ENCODE peak calls at places on chromosomes 5 and 9, in ten cellular contexts. Q is GM23248; A is mesendoderm; J is Caco-2; T is BE2C; E is CD8-positive, alpha-beta T cell; P is K562; F is stomach; K is fibroblast of the aortic adventitia; M is choroid plexus epithelial cell. O is an unnamed sample.

GRCh38 chr9:74951725-74952151 is 974 bp downstream of the C9orf40 start:
- DNase-seq in Q (peak), A (peak), J (peak), T (peak), E (peak), P (no peak), F (peak), K (peak), M (peak), O (no peak)

GRCh38 chr5:13944564-13945195 is at the start of gene DNAH5:
- DNase-seq in Q (peak), A (no peak), J (no peak), T (no peak), E (no peak), P (no peak), F (no peak), K (no peak), M (no peak), O (no peak)

GRCh38 chr5:77844408-77845272 is 68.5 kb upstream of the TBCA start:
- DNase-seq in Q (peak), A (peak), J (no peak), T (no peak), E (no peak), P (no peak), F (no peak), K (peak), M (peak), O (no peak)

GRCh38 chr9:112680731-112681402 is 37.0 kb downstream of the INIP start:
- DNase-seq in Q (no peak), A (peak), J (peak), T (no peak), E (no peak), P (no peak), F (no peak), K (no peak), M (no peak), O (no peak)

GRCh38 chr9:129198737-129199435 is 20.8 kb upstream of the IER5L start:
- DNase-seq in Q (no peak), A (peak), J (no peak), T (no peak), E (no peak), P (no peak), F (no peak), K (no peak), M (no peak), O (no peak)

GRCh38 chr9:85524531-85524930 is 217.2 kb downstream of the AGTPBP1 start:
- DNase-seq in Q (no peak), A (no peak), J (no peak), T (no peak), E (no peak), P (no peak), F (no peak), K (no peak), M (no peak), O (no peak)

GRCh38 chr9:121222524-121223171 is 21.0 kb upstream of the RAB14 start:
- DNase-seq in Q (peak), A (peak), J (peak), T (peak), E (no peak), P (peak), F (no peak), K (peak), M (peak), O (peak)

GRCh38 chr5:27315541-27316282 is 277.3 kb upstream of the CDH9 start:
- DNase-seq in Q (peak), A (peak), J (no peak), T (no peak), E (no peak), P (no peak), F (no peak), K (peak), M (peak), O (no peak)

GRCh38 chr5:31753700-31754461 is 115.0 kb downstream of the PDZD2 start:
- DNase-seq in Q (no peak), A (peak), J (no peak), T (no peak), E (no peak), P (no peak), F (no peak), K (no peak), M (no peak), O (no peak)

GRCh38 chr9:122314193-122314592 is 49.5 kb downstream of the MRRF start:
- DNase-seq in Q (no peak), A (no peak), J (no peak), T (no peak), E (no peak), P (no peak), F (no peak), K (no peak), M (no peak), O (no peak)

GRCh38 chr9:137828527-137829259 is 48.9 kb upstream of the CACNA1B start:
- DNase-seq in Q (peak), A (peak), J (peak), T (no peak), E (no peak), P (peak), F (no peak), K (peak), M (peak), O (peak)

GRCh38 chr9:83977196-83977595 is 2.8 kb downstream of the HNRNPK start:
- DNase-seq in Q (no peak), A (no peak), J (no peak), T (no peak), E (no peak), P (no peak), F (no peak), K (no peak), M (no peak), O (no peak)

GRCh38 chr9:83978992-83979811 is 813 bp downstream of the HNRNPK start:
- DNase-seq in Q (peak), A (peak), J (peak), T (peak), E (peak), P (peak), F (peak), K (peak), M (peak), O (peak)

GRCh38 chr9:83979812-83980394 is at the start of gene HNRNPK:
- DNase-seq in Q (peak), A (peak), J (peak), T (peak), E (peak), P (peak), F (peak), K (peak), M (peak), O (peak)

GRCh38 chr9:83972286-83972685 is 7.7 kb downstream of the HNRNPK start:
- DNase-seq in Q (peak), A (no peak), J (no peak), T (no peak), E (no peak), P (no peak), F (no peak), K (no peak), M (peak), O (no peak)

GRCh38 chr9:83976372-83976771 is 3.6 kb downstream of the HNRNPK start:
- DNase-seq in Q (no peak), A (no peak), J (no peak), T (no peak), E (no peak), P (no peak), F (no peak), K (no peak), M (no peak), O (no peak)
- H3K4me3 ChIP-seq in Q (peak), A (no peak), J (no peak), T (no peak), E (no peak), P (no peak), F (no peak), K (no peak), M (no peak), O (no peak)

GRCh38 chr5:58759745-58760144 is 176.9 kb downstream of the RAB3C start:
- DNase-seq in Q (peak), A (no peak), J (no peak), T (no peak), E (no peak), P (no peak), F (no peak), K (peak), M (no peak), O (no peak)
- H3K4me3 ChIP-seq in Q (peak), A (no peak), J (no peak), T (peak), E (peak), P (no peak), F (peak), K (peak), M (no peak), O (no peak)

DNA sequence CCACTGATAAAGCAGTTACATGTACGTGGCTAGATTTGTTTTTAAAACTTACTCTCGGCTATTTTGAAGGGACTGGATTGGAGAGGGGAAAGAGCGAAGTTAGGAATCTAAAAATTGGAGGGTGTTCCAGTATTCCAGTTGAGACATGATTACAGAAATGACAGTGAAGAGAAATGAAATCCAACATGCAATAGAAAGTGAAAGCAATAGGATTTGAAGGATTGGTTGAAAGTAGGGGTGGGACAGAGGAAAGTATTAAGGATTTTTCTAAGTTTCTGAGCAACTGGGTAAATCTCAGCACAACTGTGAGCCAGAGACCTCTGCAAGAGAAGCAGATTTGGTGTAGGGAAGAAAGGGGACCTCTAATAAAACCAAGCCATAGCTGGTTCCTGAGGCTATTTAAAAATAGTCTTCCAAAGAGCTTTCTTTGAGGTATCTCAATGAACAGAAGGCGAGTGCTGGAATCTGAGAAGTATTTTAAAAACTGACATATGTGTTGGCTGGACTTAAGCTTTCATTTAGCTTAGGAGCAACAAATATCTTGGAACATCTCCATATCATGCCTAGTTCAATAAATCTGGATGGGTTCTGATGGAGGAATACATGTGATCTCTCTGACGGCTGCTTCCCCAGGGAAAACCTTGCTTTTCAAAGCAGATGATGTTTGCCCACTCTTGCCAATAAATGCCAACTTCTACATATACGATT is 110.4 kb upstream of the IFNK start:
- DNase-seq in Q (no peak), A (no peak), J (no peak), T (no peak), E (no peak), P (no peak), F (no peak), K (peak), M (peak), O (no peak)
- H3K4me3 ChIP-seq in Q (peak), A (no peak), J (no peak), T (no peak), E (no peak), P (no peak), F (peak), K (peak), M (peak), O (no peak)

GRCh38 chr5:139867581-139867980 is 72.0 kb downstream of the PSD2 start:
- DNase-seq in Q (no peak), A (no peak), J (no peak), T (no peak), E (no peak), P (no peak), F (no peak), K (no peak), M (no peak), O (no peak)

GRCh38 chr5:139864716-139865483 is 69.3 kb downstream of the PSD2 start:
- DNase-seq in Q (no peak), A (no peak), J (no peak), T (no peak), E (no peak), P (no peak), F (no peak), K (no peak), M (no peak), O (no peak)

GRCh38 chr5:139869042-139869790 is 73.6 kb downstream of the PSD2 start:
- DNase-seq in Q (no peak), A (no peak), J (no peak), T (no peak), E (no peak), P (no peak), F (no peak), K (no peak), M (no peak), O (no peak)

GRCh38 chr5:139863855-139864558 is 68.4 kb downstream of the PSD2 start:
- DNase-seq in Q (peak), A (peak), J (peak), T (peak), E (peak), P (peak), F (peak), K (peak), M (peak), O (peak)

GRCh38 chr5:139867109-139867508 is 71.5 kb downstream of the PSD2 start:
- DNase-seq in Q (no peak), A (no peak), J (no peak), T (no peak), E (no peak), P (no peak), F (no peak), K (no peak), M (no peak), O (no peak)
- H3K4me3 ChIP-seq in Q (no peak), A (no peak), J (no peak), T (no peak), E (no peak), P (no peak), F (no peak), K (no peak), M (no peak), O (no peak)

GRCh38 chr9:90907056-90907445 is 105.4 kb downstream of the SYK start:
- DNase-seq in Q (no peak), A (no peak), J (no peak), T (no peak), E (no peak), P (no peak), F (no peak), K (no peak), M (no peak), O (no peak)

GRCh38 chr9:90906316-90907055 is 104.9 kb downstream of the SYK start:
- DNase-seq in Q (no peak), A (no peak), J (no peak), T (no peak), E (no peak), P (no peak), F (no peak), K (no peak), M (no peak), O (no peak)

GRCh38 chr9:90905822-90906221 is 104.2 kb downstream of the SYK start:
- DNase-seq in Q (no peak), A (no peak), J (no peak), T (no peak), E (no peak), P (no peak), F (no peak), K (no peak), M (no peak), O (no peak)

GRCh38 chr9:90909225-90909624 is 107.6 kb downstream of the SYK start:
- DNase-seq in Q (no peak), A (no peak), J (no peak), T (no peak), E (no peak), P (no peak), F (no peak), K (no peak), M (no peak), O (no peak)

GRCh38 chr9:90907790-90908189 is 106.2 kb downstream of the SYK start:
- DNase-seq in Q (no peak), A (no peak), J (no peak), T (no peak), E (no peak), P (no peak), F (no peak), K (no peak), M (no peak), O (no peak)
- H3K4me3 ChIP-seq in Q (no peak), A (no peak), J (no peak), T (no peak), E (no peak), P (no peak), F (no peak), K (no peak), M (no peak), O (no peak)

GRCh38 chr5:3606121-3606831 is 10.6 kb downstream of the IRX1 start:
- DNase-seq in Q (peak), A (peak), J (no peak), T (no peak), E (no peak), P (no peak), F (no peak), K (no peak), M (no peak), O (no peak)
- H3K4me3 ChIP-seq in Q (peak), A (no peak), J (no peak), T (no peak), E (no peak), P (no peak), F (no peak), K (no peak), M (no peak), O (no peak)

DNA sequence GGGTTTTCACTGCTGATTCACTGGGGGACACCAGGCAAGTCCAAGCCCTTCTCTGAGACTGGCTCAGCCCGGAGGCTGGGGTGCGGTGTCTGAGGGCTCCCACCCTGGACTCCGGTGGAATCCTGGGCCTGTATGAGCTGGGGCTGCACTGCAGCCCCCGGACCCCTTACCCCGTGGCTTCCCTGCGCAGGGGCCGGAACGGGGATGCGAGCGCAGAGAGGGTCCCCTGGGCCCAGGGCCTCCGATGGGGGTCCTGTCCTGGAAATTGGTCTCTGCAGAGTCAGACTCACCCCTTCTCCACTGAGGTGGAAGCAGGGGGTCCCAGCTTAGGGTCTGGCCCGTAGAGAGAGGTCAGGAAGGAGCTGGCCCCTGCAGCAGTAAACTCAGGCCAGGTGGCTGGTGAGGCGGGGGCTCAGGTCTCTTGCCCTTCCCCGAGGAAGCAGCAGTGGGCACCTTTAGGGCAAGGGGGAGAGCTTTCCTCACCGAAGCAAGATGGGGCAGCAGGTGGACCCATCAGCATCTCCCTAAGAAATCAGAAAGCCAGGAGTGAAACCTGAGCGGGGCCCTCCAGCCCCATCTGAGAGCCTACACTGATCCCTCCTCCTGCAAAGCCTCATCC is 1.6 kb upstream of the VAV2 start:
- DNase-seq in Q (no peak), A (no peak), J (no peak), T (no peak), E (no peak), P (no peak), F (no peak), K (no peak), M (no peak), O (no peak)
- H3K4me3 ChIP-seq in Q (peak), A (no peak), J (peak), T (peak), E (peak), P (peak), F (peak), K (peak), M (peak), O (peak)

GRCh38 chr5:39449572-39449971 is 24.8 kb upstream of the DAB2 start:
- DNase-seq in Q (no peak), A (no peak), J (no peak), T (no peak), E (no peak), P (no peak), F (no peak), K (no peak), M (no peak), O (no peak)

GRCh38 chr5:39448504-39449128 is 23.8 kb upstream of the DAB2 start:
- DNase-seq in Q (no peak), A (no peak), J (peak), T (no peak), E (no peak), P (no peak), F (peak), K (peak), M (no peak), O (no peak)

GRCh38 chr5:39447059-39447458 is 22.3 kb upstream of the DAB2 start:
- DNase-seq in Q (peak), A (no peak), J (no peak), T (no peak), E (no peak), P (no peak), F (no peak), K (peak), M (no peak), O (no peak)

GRCh38 chr5:39446231-39446630 is 21.5 kb upstream of the DAB2 start:
- DNase-seq in Q (peak), A (no peak), J (no peak), T (no peak), E (no peak), P (no peak), F (no peak), K (no peak), M (no peak), O (no peak)

GRCh38 chr5:39447968-39448367 is 23.2 kb upstream of the DAB2 start:
- DNase-seq in Q (peak), A (no peak), J (peak), T (no peak), E (no peak), P (no peak), F (no peak), K (peak), M (no peak), O (no peak)
- H3K4me3 ChIP-seq in Q (no peak), A (no peak), J (no peak), T (no peak), E (no peak), P (no peak), F (no peak), K (no peak), M (no peak), O (no peak)

DNA sequence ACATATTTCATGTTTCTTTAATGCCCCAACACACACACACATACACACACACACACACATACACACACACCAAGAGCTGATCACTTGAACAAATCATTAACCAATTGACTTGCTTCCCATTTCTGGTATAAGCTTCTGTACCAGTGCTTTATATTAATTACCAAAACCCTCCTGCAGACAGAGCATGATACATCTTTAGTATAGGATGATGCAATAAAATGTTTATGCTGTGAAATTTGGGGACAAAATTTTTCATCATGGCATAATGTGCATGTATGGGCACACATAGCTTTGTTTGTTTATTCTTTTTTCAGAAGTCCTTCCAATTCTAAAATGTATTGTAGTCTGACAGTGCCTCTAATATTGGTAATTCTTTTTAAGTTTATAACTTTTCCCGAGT is 34.5 kb downstream of the SLC1A3 start:
- DNase-seq in Q (no peak), A (no peak), J (no peak), T (no peak), E (no peak), P (no peak), F (no peak), K (peak), M (no peak), O (no peak)
- H3K4me3 ChIP-seq in Q (no peak), A (no peak), J (no peak), T (no peak), E (no peak), P (no peak), F (no peak), K (no peak), M (no peak), O (no peak)

O was measured in Jurkat, Clone E6-1.